ENCODE peak calls at places on chromosomes 16 and 17, in nine cellular contexts. I is A549, Q is uterus, N is suprapubic skin, V is IMR-90, R is body of pancreas, X is transverse colon, T is heart left ventricle, F is HCT116. Z is an unnamed sample.

GRCh38 chr17:6710317-6710716 is 2.9 kb downstream of the SLC13A5 start:
- DNase-seq in I (no peak), Q (no peak), N (no peak), V (no peak), R (no peak), X (no peak), T (no peak), F (no peak), Z (no peak)

GRCh38 chr17:55845385-55845784 is 94.5 kb downstream of the PCTP start:
- DNase-seq in I (peak; percentile 26), Q (peak; percentile 41), N (peak; percentile 70), V (peak; percentile 20), R (peak; percentile 16), X (peak; percentile 33), T (peak; percentile 47), F (no peak), Z (peak; percentile 15)

GRCh38 chr17:68396795-68397536 is 60.3 kb downstream of the WIPI1 start:
- DNase-seq in I (no peak), Q (no peak), N (no peak), V (no peak), R (no peak), X (no peak), T (no peak), F (no peak), Z (no peak)

GRCh38 chr16:57600952-57601580 is 27.4 kb upstream of the ADGRG1 start:
- DNase-seq in I (no peak), Q (no peak), N (no peak), V (no peak), R (no peak), X (no peak), T (no peak), F (no peak), Z (no peak)

GRCh38 chr17:73711916-73712315 is 67.7 kb upstream of the SDK2 start:
- DNase-seq in I (no peak), Q (no peak), N (no peak), V (no peak), R (no peak), X (no peak), T (no peak), F (no peak), Z (no peak)

GRCh38 chr16:6573577-6573976 is 759.1 kb upstream of the RBFOX1 start:
- DNase-seq in I (no peak), Q (no peak), N (no peak), V (no peak), R (peak; percentile 2), X (peak; percentile 28), T (no peak), F (no peak), Z (no peak)

GRCh38 chr16:85681255-85681654 is 7.5 kb downstream of the GINS2 start:
- DNase-seq in I (no peak), Q (no peak), N (no peak), V (no peak), R (no peak), X (peak; percentile 61), T (no peak), F (no peak), Z (no peak)

GRCh38 chr16:72743011-72743761 is 304.7 kb downstream of the ZFHX3 start:
- DNase-seq in I (no peak), Q (no peak), N (no peak), V (no peak), R (no peak), X (no peak), T (no peak), F (no peak), Z (no peak)

GRCh38 chr16:17585449-17586080 is 114.8 kb upstream of the XYLT1 start:
- DNase-seq in I (no peak), Q (no peak), N (no peak), V (no peak), R (no peak), X (no peak), T (no peak), F (no peak), Z (no peak)

GRCh38 chr17:76473541-76473985 is 6.2 kb downstream of the AANAT start:
- DNase-seq in I (no peak), Q (no peak), N (peak; percentile 54), V (no peak), R (no peak), X (no peak), T (no peak), F (no peak), Z (no peak)

GRCh38 chr16:25012525-25012991 is 2.6 kb downstream of the ARHGAP17 start:
- DNase-seq in I (no peak), Q (no peak), N (no peak), V (peak; percentile 76), R (no peak), X (peak; percentile 59), T (no peak), F (no peak), Z (no peak)
- H3K27ac ChIP-seq in I (peak overlapping the region; percentile 74), Q (peak overlapping the region; percentile 89), N (peak overlapping the region; percentile 62), V (peak overlapping the region; percentile 56), R (no peak overlapping the region), X (peak overlapping the region; percentile 95), T (peak overlapping the region; percentile 97), F (no peak overlapping the region), Z (no peak overlapping the region)

GRCh38 chr17:8163978-8164814 is 1.4 kb upstream of the VAMP2 start:
- DNase-seq in I (peak; percentile 48), Q (peak; percentile 76), N (peak; percentile 93), V (peak; percentile 59), R (peak; percentile 81), X (peak; percentile 82), T (peak; percentile 92), F (no peak), Z (peak; percentile 84)
- TF ChIP-seq POLR2A in I (no peak), Q (peak; percentile 29), N (no peak), V (no peak), R (no peak), X (no peak), T (peak; percentile 52), F (no peak), Z (no peak)

GRCh38 chr17:2996938-2997670 is 66.3 kb downstream of the OR1D5 start:
- DNase-seq in I (no peak), Q (no peak), N (no peak), V (no peak), R (peak; percentile 73), X (no peak), T (no peak), F (no peak), Z (no peak)
- H3K27ac ChIP-seq in I (peak overlapping the region; percentile 71), Q (peak overlapping the region; percentile 49), N (peak overlapping the region; percentile 79), V (no peak overlapping the region), R (peak overlapping the region; percentile 78), X (no peak overlapping the region), T (no peak overlapping the region), F (no peak overlapping the region), Z (peak overlapping the region; percentile 65)

DNA sequence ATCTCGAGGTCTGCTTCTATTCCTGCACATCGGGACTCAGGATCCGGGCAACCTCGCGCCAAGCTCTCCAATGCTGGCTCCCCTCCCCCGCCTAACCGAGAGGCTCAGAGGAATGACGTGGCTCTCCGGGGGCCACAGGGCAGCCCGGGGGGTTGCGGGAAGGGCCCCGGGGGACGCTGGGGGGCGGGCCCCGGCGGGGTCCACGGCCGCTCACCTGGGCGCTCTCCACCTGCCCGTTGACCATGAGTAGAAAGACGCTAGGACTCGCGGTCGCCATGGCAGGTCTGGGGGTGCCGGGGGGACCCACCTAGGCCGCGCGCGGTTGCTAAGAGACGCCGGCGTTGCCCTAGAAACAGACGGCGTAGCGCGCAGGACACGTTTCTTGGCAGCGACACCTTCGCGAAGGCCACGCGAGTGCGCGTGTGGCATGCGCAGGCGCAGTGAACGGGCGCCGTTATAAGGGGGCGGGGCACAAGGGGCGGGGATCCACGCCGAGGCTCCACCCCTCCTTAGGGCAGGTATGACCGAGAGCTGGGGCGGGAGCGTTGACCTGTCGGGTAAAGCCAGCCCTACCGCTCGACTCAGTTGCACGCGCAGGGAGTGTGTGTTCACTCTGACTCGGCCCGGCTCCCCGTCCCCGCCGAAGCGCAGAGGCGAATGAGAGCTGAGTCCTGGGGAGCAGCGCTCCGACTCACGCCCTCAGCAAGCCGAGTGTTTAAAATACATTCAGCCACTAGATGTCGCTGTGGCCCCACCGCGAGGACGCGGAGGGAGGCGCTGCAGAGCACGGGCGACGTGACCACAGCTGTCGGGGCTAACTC is at the start of gene B9D1:
- DNase-seq in I (peak; percentile 99), Q (peak; percentile 97), N (peak; percentile 94), V (peak; percentile 89), R (peak; percentile 95), X (peak; percentile 96), T (peak; percentile 91), F (peak; percentile 87), Z (peak; percentile 96)
- TF ChIP-seq POLR2A in I (peak; percentile 47), Q (peak; percentile 58), N (no peak), V (peak; percentile 64), R (peak; percentile 43), X (no peak), T (peak; percentile 50), F (peak; percentile 0), Z (peak; percentile 29)

DNA sequence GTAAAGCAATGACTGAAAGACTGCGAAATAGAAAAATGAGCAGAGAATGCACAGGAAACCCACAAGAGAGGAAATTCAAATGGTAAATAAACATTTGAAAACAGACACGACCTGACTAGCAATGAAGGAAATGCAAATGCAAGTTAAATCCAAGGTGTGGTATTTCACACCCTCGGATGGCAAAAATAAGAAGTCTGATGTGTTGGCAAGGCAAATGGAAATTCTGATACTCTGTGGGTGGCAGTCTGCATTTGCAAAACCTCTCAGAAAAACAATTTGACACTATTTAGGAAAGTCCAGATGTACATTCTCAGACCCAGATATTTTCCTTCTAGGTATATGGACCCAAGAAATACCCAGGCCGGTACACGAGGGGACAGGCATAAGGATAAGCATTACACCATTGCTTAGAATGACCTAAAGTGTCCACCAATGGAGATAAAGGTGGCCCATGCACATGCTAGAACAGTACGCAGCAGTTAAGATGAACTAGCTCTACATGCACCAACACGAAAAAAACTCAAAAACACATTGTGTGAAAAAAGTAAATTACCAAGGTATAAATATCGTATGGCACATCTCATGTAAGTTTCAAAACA is 116.7 kb downstream of the GAS7 start:
- DNase-seq in I (no peak), Q (no peak), N (no peak), V (no peak), R (no peak), X (no peak), T (no peak), F (no peak), Z (no peak)
- H3K27ac ChIP-seq in I (no peak overlapping the region), Q (no peak overlapping the region), N (no peak overlapping the region), V (no peak overlapping the region), R (no peak overlapping the region), X (no peak overlapping the region), T (no peak overlapping the region), F (no peak overlapping the region), Z (no peak overlapping the region)

DNA sequence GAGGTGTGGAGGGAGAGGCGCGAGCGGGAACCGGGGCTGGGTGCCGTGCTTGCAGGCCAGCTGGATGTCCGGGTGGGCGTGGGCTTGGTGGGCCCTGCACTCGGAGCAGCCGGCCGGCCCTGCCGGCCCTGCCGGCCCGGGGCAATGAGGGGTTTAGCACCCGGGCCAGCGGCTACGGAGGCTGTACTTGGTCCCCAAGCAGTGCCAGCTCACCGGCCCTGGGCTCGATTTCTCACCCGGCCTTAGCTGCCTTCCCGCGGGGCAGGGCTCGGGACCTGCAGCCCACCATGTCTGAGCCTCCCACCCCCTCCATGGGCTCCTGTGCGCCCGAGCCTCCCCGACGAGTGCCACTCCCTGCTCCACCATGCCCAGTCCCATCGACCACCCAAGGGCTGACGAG is 24.7 kb upstream of the GPATCH8 start:
- DNase-seq in I (no peak), Q (no peak), N (no peak), V (no peak), R (no peak), X (no peak), T (no peak), F (no peak), Z (no peak)
- TF ChIP-seq POLR2A in I (no peak), Q (no peak), N (no peak), V (no peak), R (no peak), X (no peak), T (no peak), F (no peak), Z (no peak)

GRCh38 chr16:88642881-88643545 is 4.6 kb downstream of the IL17C start:
- DNase-seq in I (no peak), Q (no peak), N (no peak), V (no peak), R (no peak), X (no peak), T (no peak), F (no peak), Z (no peak)
- H3K27ac ChIP-seq in I (no peak overlapping the region), Q (no peak overlapping the region), N (no peak overlapping the region), V (no peak overlapping the region), R (no peak overlapping the region), X (no peak overlapping the region), T (no peak overlapping the region), F (no peak overlapping the region), Z (no peak overlapping the region)

Z was measured in ovary.